ENCODE peak calls at places on chromosomes 12 and 14, in seven cellular contexts. V is IMR-90, I is mesendoderm, B is neuronal stem cell, P is H1, Y is mesenchymal stem cell, U is trophoblast cell. Q is an unnamed sample.

GRCh38 chr14:67188326-67188725 is 914 bp upstream of the GARIN2 start:
- DNase-seq in U (no peak), V (no peak), B (no peak), I (no peak), Y (no peak), P (no peak), Q (no peak)

GRCh38 chr12:67077617-67078016 is 191.5 kb upstream of the CAND1 start:
- DNase-seq in P (no peak), V (peak; percentile 25), U (no peak), Y (no peak), I (no peak), B (no peak), Q (no peak)

GRCh38 chr14:105931808-105932483 is 405.6 kb downstream of the TMEM121 start:
- DNase-seq in P (no peak), U (peak; percentile 26), Y (no peak), B (no peak), V (no peak), I (no peak), Q (peak; percentile 5)

GRCh38 chr12:104299842-104300481 is 3.6 kb upstream of the EID3 start:
- DNase-seq in Y (no peak), I (no peak), P (no peak), V (no peak), B (no peak), U (peak; percentile 25), Q (no peak)

GRCh38 chr14:26765301-26765700 is 167.5 kb upstream of the NOVA1 start:
- DNase-seq in Y (no peak), P (no peak), V (no peak), U (no peak), I (no peak), B (no peak), Q (no peak)

GRCh38 chr14:54683882-54684794 is 117.2 kb downstream of the SAMD4A start:
- DNase-seq in B (no peak), P (peak; percentile 23), V (peak; percentile 80), I (peak; percentile 79), Y (peak; percentile 76), U (peak; percentile 27), Q (peak; percentile 79)

GRCh38 chr14:89920041-89920440 is 34.5 kb downstream of the EFCAB11 start:
- DNase-seq in P (no peak), I (no peak), V (peak; percentile 70), B (no peak), U (no peak), Y (no peak), Q (no peak)

GRCh38 chr12:2117541-2117940 is 64.8 kb downstream of the CACNA1C start:
- DNase-seq in B (no peak), V (no peak), Y (no peak), U (no peak), I (no peak), P (no peak), Q (no peak)

GRCh38 chr12:2919249-2919648 is 28.6 kb downstream of the TULP3 start:
- DNase-seq in U (no peak), Y (no peak), I (no peak), V (no peak), P (no peak), B (no peak), Q (no peak)

GRCh38 chr12:8544295-8544694 is 3.6 kb upstream of the CLEC4E start:
- DNase-seq in V (peak; percentile 59), Y (peak; percentile 59), P (peak; percentile 71), B (peak; percentile 70), I (peak; percentile 82), U (peak; percentile 82), Q (peak; percentile 87)

GRCh38 chr12:121620328-121620891 is 5.9 kb upstream of the ORAI1 start:
- DNase-seq in B (no peak), P (peak; percentile 29), V (no peak), U (no peak), I (peak; percentile 83), Y (no peak), Q (peak; percentile 66)

GRCh38 chr12:68759852-68760251 is 13.9 kb downstream of the SLC35E3 start:
- DNase-seq in Y (no peak), I (no peak), U (peak; percentile 70), V (no peak), P (no peak), B (no peak), Q (no peak)

GRCh38 chr12:68761901-68762630 is 16.1 kb downstream of the SLC35E3 start:
- DNase-seq in P (no peak), U (no peak), V (no peak), B (no peak), I (no peak), Y (no peak), Q (no peak)

GRCh38 chr12:68762691-68763090 is 16.7 kb downstream of the SLC35E3 start:
- DNase-seq in U (no peak), Y (no peak), P (no peak), V (no peak), I (no peak), B (no peak), Q (no peak)

GRCh38 chr12:68761442-68761812 is 15.5 kb downstream of the SLC35E3 start:
- DNase-seq in V (no peak), U (no peak), B (no peak), I (no peak), P (no peak), Y (no peak), Q (no peak)

DNA sequence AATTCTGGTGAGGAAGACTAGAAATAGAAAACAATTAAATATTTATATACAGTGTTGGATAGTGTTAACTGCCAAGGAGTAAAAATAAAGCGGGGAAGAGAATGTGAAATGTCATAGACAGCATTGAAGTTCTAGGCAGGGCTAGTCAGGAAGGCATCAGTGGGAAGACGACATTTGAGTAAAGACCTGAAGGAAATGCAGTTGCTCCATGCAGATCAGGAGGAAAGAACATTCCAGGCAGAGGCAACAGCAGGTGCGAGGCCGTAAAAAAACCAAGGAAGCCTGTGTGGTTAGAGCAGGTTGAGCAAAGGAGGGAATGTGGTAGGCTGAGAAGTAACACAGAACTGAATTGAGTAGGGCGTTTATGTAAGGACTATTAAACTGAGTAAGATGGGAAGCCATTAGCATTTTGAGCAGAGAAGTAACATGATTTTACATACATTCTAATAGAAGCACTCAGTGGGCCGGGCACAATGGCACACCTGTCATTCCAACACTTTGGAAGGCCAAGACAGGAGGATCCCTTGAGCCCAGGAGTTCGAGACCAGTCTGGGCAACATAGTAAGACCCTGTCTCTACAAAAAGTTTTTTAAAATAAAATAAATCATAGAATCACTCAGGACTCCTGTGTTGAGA is 14.9 kb downstream of the SLC35E3 start:
- DNase-seq in P (no peak), I (no peak), U (no peak), Y (no peak), B (no peak), V (no peak), Q (no peak)
- H3K18ac ChIP-seq in P (no peak overlapping the region), I (no peak overlapping the region), U (no peak overlapping the region), Y (no peak overlapping the region), B (no peak overlapping the region), V (no peak overlapping the region), Q (no peak overlapping the region)

DNA sequence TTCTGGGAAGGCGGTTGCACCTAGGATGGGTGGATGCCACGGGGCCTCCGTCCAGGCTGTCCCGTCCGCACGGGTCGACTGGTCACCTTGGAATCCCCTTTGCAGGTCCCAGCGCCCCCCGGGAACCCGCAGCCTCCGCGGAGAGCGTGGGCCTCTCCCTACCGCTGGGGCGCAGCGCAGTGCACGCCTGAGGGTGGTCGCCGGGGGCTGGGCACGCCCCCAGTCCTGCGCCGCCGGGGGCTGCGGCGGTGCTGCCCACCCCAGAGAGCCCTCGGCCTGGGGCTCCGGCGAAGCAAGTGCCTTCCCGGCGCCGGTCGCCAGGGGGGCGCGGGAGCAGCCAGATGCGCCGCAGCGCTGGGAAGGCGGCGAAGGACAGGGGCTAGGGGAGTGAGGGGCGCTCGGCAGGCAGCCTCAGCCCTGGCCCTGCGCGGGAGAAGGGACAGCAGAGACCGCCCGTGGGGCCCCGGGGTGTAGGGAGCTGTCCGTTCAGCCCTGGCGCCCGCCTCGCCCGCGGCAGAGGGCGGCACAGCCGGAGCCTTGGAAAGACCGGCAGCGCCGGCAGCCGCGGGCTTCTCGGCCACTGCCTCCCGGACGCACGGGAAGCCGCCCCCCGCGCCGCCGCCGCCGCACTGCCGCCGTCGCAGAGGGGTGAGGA is 527 bp downstream of the ZDHHC22 start:
- DNase-seq in I (peak; percentile 82), Y (peak; percentile 44), P (no peak), V (peak; percentile 18), B (peak; percentile 82), U (no peak), Q (peak; percentile 80)
- H3K18ac ChIP-seq in I (peak overlapping the region; percentile 34), Y (no peak overlapping the region), P (peak overlapping the region; percentile 71), V (no peak overlapping the region), B (peak overlapping the region; percentile 71), U (no peak overlapping the region), Q (no peak overlapping the region)

GRCh38 chr12:124254126-124254525 is 40.8 kb upstream of the RFLNA start:
- DNase-seq in Y (no peak), U (no peak), P (no peak), V (no peak), I (no peak), B (no peak), Q (no peak)
- H3K18ac ChIP-seq in Y (no peak overlapping the region), U (no peak overlapping the region), P (no peak overlapping the region), V (no peak overlapping the region), I (no peak overlapping the region), B (peak overlapping the region; percentile 82), Q (no peak overlapping the region)

GRCh38 chr12:108102363-108102762 is 26.7 kb upstream of the WSCD2 start:
- DNase-seq in V (no peak), U (no peak), Y (no peak), I (no peak), P (no peak), B (no peak), Q (no peak)

GRCh38 chr12:108101605-108102175 is 27.4 kb upstream of the WSCD2 start:
- DNase-seq in V (no peak), P (no peak), U (no peak), Y (no peak), I (no peak), B (no peak), Q (no peak)

GRCh38 chr12:108104657-108105056 is 24.4 kb upstream of the WSCD2 start:
- DNase-seq in I (no peak), V (no peak), P (no peak), U (no peak), Y (no peak), B (no peak), Q (no peak)

GRCh38 chr12:108103087-108103486 is 26.0 kb upstream of the WSCD2 start:
- DNase-seq in V (no peak), I (no peak), U (no peak), Y (no peak), B (no peak), P (no peak), Q (no peak)

DNA sequence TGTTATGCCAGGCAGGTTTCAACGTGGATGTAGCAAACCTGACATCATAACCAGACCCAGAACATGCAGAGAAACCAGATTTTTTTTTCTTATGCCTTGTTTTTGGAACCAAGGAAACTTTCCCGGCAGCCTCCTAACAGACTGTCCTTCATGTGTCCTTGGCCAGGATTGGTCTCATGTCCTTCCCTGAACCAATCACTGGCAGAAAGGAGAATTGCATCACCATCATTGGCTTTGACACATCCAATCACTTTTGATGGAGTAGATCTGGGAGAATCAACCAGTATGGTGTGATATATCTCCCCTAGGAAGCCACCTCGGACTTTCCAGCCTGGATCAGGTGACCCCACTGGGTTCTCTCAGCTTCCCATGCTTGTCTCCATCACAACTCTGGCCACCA is 25.6 kb upstream of the WSCD2 start:
- DNase-seq in V (no peak), Y (no peak), P (no peak), B (no peak), U (no peak), I (no peak), Q (no peak)
- H3K18ac ChIP-seq in V (no peak overlapping the region), Y (no peak overlapping the region), P (no peak overlapping the region), B (no peak overlapping the region), U (no peak overlapping the region), I (no peak overlapping the region), Q (no peak overlapping the region)

GRCh38 chr12:21499765-21500164 is 1.7 kb downstream of the RECQL start:
- DNase-seq in Y (no peak), U (no peak), V (no peak), P (no peak), B (no peak), I (no peak), Q (no peak)
- H3K18ac ChIP-seq in Y (no peak overlapping the region), U (no peak overlapping the region), V (no peak overlapping the region), P (no peak overlapping the region), B (no peak overlapping the region), I (no peak overlapping the region), Q (no peak overlapping the region)

Q was measured in H9.